ENCODE peak calls at places on chromosomes 7 and 10, in four cellular contexts. One of them, this sample, is unnamed.
A peak's percentile ranks its signal among the peaks of the same experiment; 100 is the strongest.

GRCh38 chr7:33107136-33108066 is 1.8 kb downstream of the RP9 start:
- DNase-seq in GM12891: no peak
- DNase-seq in stomach: peak; percentile 31
- DNase-seq in spleen: no peak
- DNase-seq in this sample: peak; percentile 32

GRCh38 chr7:138975343-138976104 is 5.7 kb downstream of the KIAA1549 start:
- DNase-seq in spleen: no peak
- DNase-seq in stomach: no peak
- DNase-seq in GM12891: no peak
- DNase-seq in this sample: no peak

GRCh38 chr10:43963379-43963778 is 314.7 kb upstream of the ZNF32 start:
- DNase-seq in stomach: no peak
- DNase-seq in spleen: peak; percentile 16
- DNase-seq in GM12891: no peak
- DNase-seq in this sample: no peak

GRCh38 chr7:155450828-155451521 is 7.0 kb upstream of the EN2 start:
- DNase-seq in spleen: peak; percentile 64
- DNase-seq in GM12891: no peak
- DNase-seq in stomach: no peak
- DNase-seq in this sample: no peak

GRCh38 chr7:158991824-158992621 is 135.7 kb downstream of the DYNC2I1 start:
- DNase-seq in GM12891: no peak
- DNase-seq in stomach: no peak
- DNase-seq in spleen: no peak
- DNase-seq in this sample: no peak

GRCh38 chr7:106327538-106328481 is 43.0 kb upstream of the NAMPT start:
- DNase-seq in GM12891: no peak
- DNase-seq in stomach: no peak
- DNase-seq in spleen: no peak
- DNase-seq in this sample: no peak

GRCh38 chr7:43496596-43496995 is 86.3 kb upstream of the STK17A start:
- DNase-seq in stomach: no peak
- DNase-seq in GM12891: no peak
- DNase-seq in spleen: no peak
- DNase-seq in this sample: no peak

GRCh38 chr10:3255616-3256015 is 83.0 kb upstream of the PITRM1 start:
- DNase-seq in GM12891: no peak
- DNase-seq in stomach: peak; percentile 7
- DNase-seq in spleen: no peak
- DNase-seq in this sample: no peak

GRCh38 chr7:128895320-128895719 is 15.2 kb downstream of the KCP start:
- DNase-seq in stomach: no peak
- DNase-seq in spleen: peak; percentile 30
- DNase-seq in GM12891: no peak
- DNase-seq in this sample: no peak

GRCh38 chr7:40839881-40840280 is 705.1 kb downstream of the SUGCT start:
- DNase-seq in GM12891: no peak
- DNase-seq in stomach: no peak
- DNase-seq in spleen: no peak
- DNase-seq in this sample: no peak

GRCh38 chr10:35940067-35940989 is 298.2 kb upstream of the FZD8 start:
- DNase-seq in stomach: no peak
- DNase-seq in GM12891: no peak
- DNase-seq in spleen: no peak
- DNase-seq in this sample: peak; percentile 40

GRCh38 chr10:121942749-121943148 is 14.9 kb upstream of the ATE1 start:
- DNase-seq in GM12891: no peak
- DNase-seq in spleen: no peak
- DNase-seq in stomach: no peak
- DNase-seq in this sample: no peak

GRCh38 chr10:82037076-82037475 is 162.1 kb downstream of the NRG3 start:
- DNase-seq in spleen: no peak
- DNase-seq in stomach: no peak
- DNase-seq in GM12891: no peak
- DNase-seq in this sample: no peak

GRCh38 chr7:100642534-100642907 is 1.2 kb upstream of the TFR2 start:
- DNase-seq in stomach: peak; percentile 38
- DNase-seq in GM12891: peak; percentile 80
- DNase-seq in spleen: peak; percentile 85
- DNase-seq in this sample: peak; percentile 58

GRCh38 chr7:159060440-159060839 is 84.2 kb downstream of the VIPR2 start:
- DNase-seq in spleen: no peak
- DNase-seq in GM12891: no peak
- DNase-seq in stomach: no peak
- DNase-seq in this sample: no peak

GRCh38 chr7:108234281-108234680 is 104.1 kb upstream of the LAMB4 start:
- DNase-seq in GM12891: no peak
- DNase-seq in stomach: no peak
- DNase-seq in spleen: no peak
- DNase-seq in this sample: no peak

GRCh38 chr7:124635416-124635815 is 130.2 kb downstream of the GPR37 start:
- DNase-seq in spleen: no peak
- DNase-seq in stomach: no peak
- DNase-seq in GM12891: no peak
- DNase-seq in this sample: no peak

GRCh38 chr10:117477961-117478670 is 64.4 kb upstream of the EMX2 start:
- DNase-seq in spleen: peak; percentile 2
- DNase-seq in GM12891: no peak
- DNase-seq in stomach: no peak
- DNase-seq in this sample: no peak

GRCh38 chr10:59337254-59337653 is 25.1 kb downstream of the FAM13C start:
- DNase-seq in stomach: peak; percentile 28
- DNase-seq in spleen: no peak
- DNase-seq in GM12891: no peak
- DNase-seq in this sample: peak; percentile 32

GRCh38 chr10:59335497-59335896 is 26.9 kb downstream of the FAM13C start:
- DNase-seq in GM12891: no peak
- DNase-seq in stomach: no peak
- DNase-seq in spleen: no peak
- DNase-seq in this sample: no peak

GRCh38 chr10:59333731-59334130 is 28.6 kb downstream of the FAM13C start:
- DNase-seq in GM12891: no peak
- DNase-seq in stomach: no peak
- DNase-seq in spleen: no peak
- DNase-seq in this sample: no peak

GRCh38 chr10:59340279-59340678 is 22.1 kb downstream of the FAM13C start:
- DNase-seq in spleen: no peak
- DNase-seq in GM12891: no peak
- DNase-seq in stomach: no peak
- DNase-seq in this sample: no peak

GRCh38 chr10:59336632-59337031 is 25.7 kb downstream of the FAM13C start:
- DNase-seq in stomach: no peak
- DNase-seq in GM12891: no peak
- DNase-seq in spleen: no peak
- DNase-seq in this sample: no peak
- TF ChIP-seq POLR2AphosphoS5 in stomach: no peak
- TF ChIP-seq POLR2AphosphoS5 in GM12891: no peak
- TF ChIP-seq POLR2AphosphoS5 in spleen: no peak
- TF ChIP-seq POLR2AphosphoS5 in this sample: no peak

DNA sequence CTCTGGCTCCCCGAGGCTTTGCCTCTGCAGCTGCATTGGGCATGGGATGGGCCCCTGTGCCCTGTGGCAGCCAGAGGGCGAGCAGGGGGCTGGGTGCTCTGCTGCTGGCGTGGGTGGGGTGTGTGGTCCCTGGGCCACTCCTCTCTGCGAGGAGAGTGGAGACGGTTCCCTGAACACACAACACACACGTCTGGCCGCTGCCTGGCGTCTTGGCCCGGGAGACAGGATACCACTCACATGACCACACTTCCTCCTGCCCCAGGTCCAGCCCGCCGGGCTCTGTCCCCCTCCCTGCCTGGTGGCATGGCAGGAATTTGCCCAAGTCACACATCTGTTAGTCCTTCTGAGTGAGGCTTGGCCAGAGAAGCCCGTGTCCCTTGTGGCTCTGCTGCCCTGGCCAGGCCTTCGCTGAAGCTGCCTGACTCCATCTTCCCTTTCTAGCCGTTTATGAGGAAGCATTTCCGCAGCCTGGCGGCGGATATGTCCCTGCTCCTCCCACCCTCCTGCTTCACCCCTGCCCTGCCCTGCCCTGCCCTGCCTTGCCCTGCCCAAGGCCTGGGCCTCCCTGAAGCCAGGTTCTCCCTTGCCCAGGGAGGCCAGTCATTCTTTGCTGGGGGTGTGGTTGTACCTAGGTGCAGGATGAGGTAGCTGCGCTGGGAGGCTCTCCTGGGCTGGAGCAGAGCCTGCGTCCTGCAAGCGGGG is 3.0 kb downstream of the BRI3 start:
- DNase-seq in GM12891: no peak
- DNase-seq in spleen: peak; percentile 92
- DNase-seq in stomach: peak; percentile 85
- DNase-seq in this sample: peak; percentile 92
- TF ChIP-seq POLR2A in GM12891: no peak
- TF ChIP-seq POLR2A in spleen: no peak
- TF ChIP-seq POLR2A in stomach: no peak
- TF ChIP-seq POLR2A in this sample: peak; percentile 67

GRCh38 chr10:18687195-18687594 is 28.0 kb downstream of the ARL5B start:
- DNase-seq in spleen: no peak
- DNase-seq in stomach: no peak
- DNase-seq in GM12891: no peak
- DNase-seq in this sample: no peak

GRCh38 chr10:18684416-18684815 is 25.2 kb downstream of the ARL5B start:
- DNase-seq in stomach: no peak
- DNase-seq in GM12891: no peak
- DNase-seq in spleen: no peak
- DNase-seq in this sample: no peak

GRCh38 chr10:18683427-18683826 is 24.2 kb downstream of the ARL5B start:
- DNase-seq in stomach: no peak
- DNase-seq in GM12891: no peak
- DNase-seq in spleen: no peak
- DNase-seq in this sample: no peak

GRCh38 chr10:18684953-18685352 is 25.7 kb downstream of the ARL5B start:
- DNase-seq in spleen: no peak
- DNase-seq in GM12891: no peak
- DNase-seq in stomach: no peak
- DNase-seq in this sample: no peak

GRCh38 chr10:18685555-18685954 is 26.3 kb downstream of the ARL5B start:
- DNase-seq in spleen: no peak
- DNase-seq in GM12891: no peak
- DNase-seq in stomach: no peak
- DNase-seq in this sample: no peak
- TF ChIP-seq POLR2AphosphoS5 in spleen: no peak
- TF ChIP-seq POLR2AphosphoS5 in GM12891: no peak
- TF ChIP-seq POLR2AphosphoS5 in stomach: no peak
- TF ChIP-seq POLR2AphosphoS5 in this sample: no peak

DNA sequence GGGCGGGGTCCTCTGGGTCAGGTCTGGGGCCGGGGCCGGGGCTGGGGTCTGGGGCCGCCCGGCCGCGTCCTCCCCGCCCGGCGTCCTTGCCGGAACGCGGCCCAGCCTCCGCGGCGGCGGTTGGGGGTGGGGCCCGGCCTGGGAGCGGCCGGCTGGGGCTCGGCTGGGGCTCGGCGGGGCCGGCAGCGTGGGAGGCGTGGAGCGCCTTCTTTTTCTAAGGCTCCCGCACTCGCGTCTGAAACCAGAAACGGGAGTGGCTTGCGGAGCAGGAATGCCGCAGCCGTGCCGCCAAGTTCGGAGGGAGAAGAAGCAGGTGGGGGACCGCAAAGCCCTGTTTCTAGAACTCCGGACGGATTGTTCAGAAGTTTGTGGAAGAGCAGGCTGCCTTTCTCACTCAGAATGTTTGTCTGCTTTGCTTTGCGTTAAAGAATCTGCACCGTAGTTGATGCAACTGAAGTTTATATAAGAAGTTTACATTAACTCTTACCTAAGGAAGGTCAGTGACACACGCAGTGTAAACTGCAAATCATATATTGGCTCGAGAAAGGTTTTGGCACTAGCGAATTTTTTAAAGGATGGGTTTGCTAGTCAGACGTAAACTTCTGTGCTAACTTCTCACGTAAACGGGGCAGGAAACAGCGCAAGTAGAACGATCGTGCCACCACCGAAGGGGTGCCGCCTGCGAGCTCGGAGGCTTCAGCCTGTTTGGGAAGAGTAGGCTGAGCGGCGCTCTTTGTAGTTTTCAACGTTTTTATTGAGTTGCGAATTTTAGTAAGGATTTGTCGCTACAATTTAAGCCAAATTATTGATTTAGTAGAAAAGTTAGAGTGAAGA is 729 bp downstream of the DNAJB6 start:
- DNase-seq in GM12891: peak; percentile 70
- DNase-seq in spleen: peak; percentile 94
- DNase-seq in stomach: peak; percentile 76
- DNase-seq in this sample: peak; percentile 83
- TF ChIP-seq POLR2A in GM12891: no peak
- TF ChIP-seq POLR2A in spleen: no peak
- TF ChIP-seq POLR2A in stomach: no peak
- TF ChIP-seq POLR2A in this sample: no peak

DNA sequence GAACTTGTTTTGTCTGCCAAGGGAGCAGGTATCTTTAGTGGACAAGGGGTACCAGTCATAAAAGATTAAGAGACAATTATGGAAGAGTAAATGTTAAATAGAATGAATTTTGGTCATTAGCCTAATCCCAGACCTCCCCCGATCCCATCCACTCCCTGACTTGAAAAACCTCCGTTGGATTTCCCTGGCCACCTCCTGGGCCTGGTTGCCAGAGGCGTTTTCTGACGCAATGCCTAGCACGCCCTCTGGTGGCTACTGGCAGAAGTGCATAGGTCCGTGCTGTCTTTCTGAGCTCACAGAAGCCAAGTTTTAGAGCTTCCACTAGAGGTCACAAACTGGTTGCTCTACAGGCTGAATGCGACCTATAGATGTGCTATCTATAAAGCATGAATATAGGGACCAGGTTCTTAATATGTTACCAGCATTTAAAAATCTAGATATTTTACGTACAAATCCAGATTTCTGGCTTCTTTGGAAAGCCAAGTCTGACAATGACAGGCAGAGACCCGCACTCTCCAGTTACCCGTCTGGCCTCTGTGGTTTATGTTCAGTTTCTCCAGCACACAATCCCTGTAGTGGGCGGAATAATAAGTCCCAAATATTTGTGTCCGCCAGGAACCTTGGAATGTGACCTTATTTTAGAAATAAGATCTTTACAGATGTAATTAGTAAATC is 39.8 kb downstream of the SPOCK2 start:
- DNase-seq in stomach: peak; percentile 94
- DNase-seq in spleen: peak; percentile 94
- DNase-seq in GM12891: peak; percentile 78
- DNase-seq in this sample: peak; percentile 94
- TF ChIP-seq POLR2AphosphoS5 in stomach: peak; percentile 50
- TF ChIP-seq POLR2AphosphoS5 in spleen: peak; percentile 73
- TF ChIP-seq POLR2AphosphoS5 in GM12891: no peak
- TF ChIP-seq POLR2AphosphoS5 in this sample: no peak

GRCh38 chr10:132291826-132292225 is 15.9 kb downstream of the STK32C start:
- DNase-seq in spleen: peak; percentile 37
- DNase-seq in GM12891: no peak
- DNase-seq in stomach: no peak
- DNase-seq in this sample: no peak
- TF ChIP-seq POLR2A in spleen: no peak
- TF ChIP-seq POLR2A in GM12891: no peak
- TF ChIP-seq POLR2A in stomach: no peak
- TF ChIP-seq POLR2A in this sample: no peak

DNA sequence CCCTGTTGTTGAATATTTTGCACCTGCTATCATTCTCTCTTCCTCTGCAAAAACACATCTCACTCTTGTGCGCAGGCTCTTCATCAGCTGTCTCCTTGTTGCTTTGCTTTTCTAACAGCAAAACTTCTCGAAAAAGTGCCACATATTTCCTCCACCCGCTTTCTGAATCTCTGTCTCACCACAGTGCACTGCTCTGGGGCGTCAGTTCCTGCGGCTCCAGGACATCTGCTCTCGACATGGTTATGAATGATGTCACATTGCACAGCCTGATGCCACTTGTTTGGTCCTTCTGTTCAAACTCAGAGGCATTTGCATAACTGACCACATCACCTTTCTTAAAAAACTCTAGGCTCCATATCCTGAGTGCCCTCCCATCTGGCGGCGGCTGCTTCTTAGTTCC is 469.2 kb upstream of the COBL start:
- DNase-seq in spleen: no peak
- DNase-seq in stomach: no peak
- DNase-seq in GM12891: no peak
- DNase-seq in this sample: no peak
- TF ChIP-seq POLR2AphosphoS5 in spleen: no peak
- TF ChIP-seq POLR2AphosphoS5 in stomach: no peak
- TF ChIP-seq POLR2AphosphoS5 in GM12891: no peak
- TF ChIP-seq POLR2AphosphoS5 in this sample: no peak